ENCODE peak calls at places on chromosomes 4 and X, in six cellular contexts. One of them, this sample, is unnamed.

GRCh38 chr4:173176010-173176409 is 7.4 kb downstream of the GALNT7 start:
- DNase-seq in H1: no peak
- DNase-seq in mesenchymal stem cell: no peak
- DNase-seq in neuronal stem cell: no peak
- DNase-seq in IMR-90: no peak
- DNase-seq in mesendoderm: peak
- DNase-seq in this sample: peak

GRCh38 chr4:164595751-164596150 is 158.2 kb upstream of the SMIM31 start:
- DNase-seq in H1: no peak
- DNase-seq in mesenchymal stem cell: no peak
- DNase-seq in neuronal stem cell: no peak
- DNase-seq in IMR-90: no peak
- DNase-seq in mesendoderm: no peak
- DNase-seq in this sample: peak

GRCh38 chr4:158005021-158005420 is 167.8 kb downstream of the GASK1B start:
- DNase-seq in H1: no peak
- DNase-seq in mesenchymal stem cell: no peak
- DNase-seq in neuronal stem cell: no peak
- DNase-seq in IMR-90: no peak
- DNase-seq in mesendoderm: no peak
- DNase-seq in this sample: no peak

GRCh38 chrX:2691543-2692220 is 587 bp downstream of the CD99 start:
- DNase-seq in H1: no peak
- DNase-seq in mesenchymal stem cell: peak
- DNase-seq in neuronal stem cell: no peak
- DNase-seq in IMR-90: peak
- DNase-seq in mesendoderm: peak
- DNase-seq in this sample: peak

GRCh38 chr4:88017516-88018302 is 10.3 kb downstream of the PKD2 start:
- DNase-seq in H1: no peak
- DNase-seq in mesenchymal stem cell: peak
- DNase-seq in neuronal stem cell: no peak
- DNase-seq in IMR-90: peak
- DNase-seq in mesendoderm: no peak
- DNase-seq in this sample: peak

GRCh38 chr4:120709986-120710385 is 212.5 kb downstream of the PRDM5 start:
- DNase-seq in H1: no peak
- DNase-seq in mesenchymal stem cell: peak
- DNase-seq in neuronal stem cell: no peak
- DNase-seq in IMR-90: peak
- DNase-seq in mesendoderm: no peak
- DNase-seq in this sample: no peak

GRCh38 chr4:156188596-156188995 is 234.9 kb upstream of the CTSO start:
- DNase-seq in H1: no peak
- DNase-seq in mesenchymal stem cell: no peak
- DNase-seq in neuronal stem cell: no peak
- DNase-seq in IMR-90: no peak
- DNase-seq in mesendoderm: no peak
- DNase-seq in this sample: no peak

GRCh38 chr4:6221296-6221850 is 21.0 kb upstream of the JAKMIP1 start:
- DNase-seq in H1: peak
- DNase-seq in mesenchymal stem cell: no peak
- DNase-seq in neuronal stem cell: no peak
- DNase-seq in IMR-90: no peak
- DNase-seq in mesendoderm: peak
- DNase-seq in this sample: no peak

GRCh38 chrX:154098551-154098950 is 1.0 kb upstream of the MECP2 start:
- DNase-seq in H1: no peak
- DNase-seq in mesenchymal stem cell: no peak
- DNase-seq in neuronal stem cell: no peak
- DNase-seq in IMR-90: no peak
- DNase-seq in mesendoderm: no peak
- DNase-seq in this sample: no peak

GRCh38 chrX:154097003-154097596 is 417 bp downstream of the MECP2 start:
- DNase-seq in H1: peak
- DNase-seq in mesenchymal stem cell: peak
- DNase-seq in neuronal stem cell: peak
- DNase-seq in IMR-90: peak
- DNase-seq in mesendoderm: peak
- DNase-seq in this sample: no peak

GRCh38 chrX:154094833-154095232 is 2.7 kb downstream of the MECP2 start:
- DNase-seq in H1: no peak
- DNase-seq in mesenchymal stem cell: no peak
- DNase-seq in neuronal stem cell: no peak
- DNase-seq in IMR-90: no peak
- DNase-seq in mesendoderm: no peak
- DNase-seq in this sample: no peak

GRCh38 chrX:154096140-154097002 is 1.1 kb downstream of the MECP2 start:
- DNase-seq in H1: no peak
- DNase-seq in mesenchymal stem cell: peak
- DNase-seq in neuronal stem cell: no peak
- DNase-seq in IMR-90: peak
- DNase-seq in mesendoderm: no peak
- DNase-seq in this sample: no peak

GRCh38 chrX:154097597-154098541 is at the start of gene MECP2:
- DNase-seq in H1: peak
- DNase-seq in mesenchymal stem cell: peak
- DNase-seq in neuronal stem cell: peak
- DNase-seq in IMR-90: peak
- DNase-seq in mesendoderm: peak
- DNase-seq in this sample: peak
- H3K4me3 ChIP-seq in H1: peak
- H3K4me3 ChIP-seq in mesenchymal stem cell: peak
- H3K4me3 ChIP-seq in neuronal stem cell: peak
- H3K4me3 ChIP-seq in IMR-90: peak
- H3K4me3 ChIP-seq in mesendoderm: peak
- H3K4me3 ChIP-seq in this sample: peak

DNA sequence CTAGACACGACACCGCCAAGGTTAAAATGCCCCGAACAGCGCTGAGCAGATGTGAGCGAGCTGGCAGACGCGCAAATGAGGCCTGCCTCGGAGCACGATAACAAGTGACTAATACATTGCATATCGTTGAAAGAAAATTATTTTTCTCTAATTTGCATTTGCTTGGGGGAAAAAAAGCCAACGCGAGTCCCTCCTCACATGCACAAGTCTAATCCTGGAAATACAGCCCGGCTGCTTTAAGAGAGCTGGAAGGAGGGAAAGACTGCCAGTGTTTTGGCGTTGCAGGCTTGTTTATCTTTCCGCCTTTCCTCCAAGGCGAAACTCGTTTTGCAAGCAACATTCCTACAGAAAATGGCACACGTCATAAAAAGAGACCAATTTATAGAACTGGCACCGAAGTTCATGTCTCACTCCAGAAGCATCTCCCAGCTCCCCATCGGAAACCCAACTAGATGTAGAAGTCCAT is 12.6 kb downstream of the BCOR start:
- DNase-seq in H1: no peak
- DNase-seq in mesenchymal stem cell: peak
- DNase-seq in neuronal stem cell: no peak
- DNase-seq in IMR-90: peak
- DNase-seq in mesendoderm: no peak
- DNase-seq in this sample: peak
- H3K4me2 ChIP-seq in H1: peak
- H3K4me2 ChIP-seq in mesenchymal stem cell: no peak
- H3K4me2 ChIP-seq in neuronal stem cell: no peak
- H3K4me2 ChIP-seq in IMR-90: peak
- H3K4me2 ChIP-seq in mesendoderm: no peak
- H3K4me2 ChIP-seq in this sample: peak

DNA sequence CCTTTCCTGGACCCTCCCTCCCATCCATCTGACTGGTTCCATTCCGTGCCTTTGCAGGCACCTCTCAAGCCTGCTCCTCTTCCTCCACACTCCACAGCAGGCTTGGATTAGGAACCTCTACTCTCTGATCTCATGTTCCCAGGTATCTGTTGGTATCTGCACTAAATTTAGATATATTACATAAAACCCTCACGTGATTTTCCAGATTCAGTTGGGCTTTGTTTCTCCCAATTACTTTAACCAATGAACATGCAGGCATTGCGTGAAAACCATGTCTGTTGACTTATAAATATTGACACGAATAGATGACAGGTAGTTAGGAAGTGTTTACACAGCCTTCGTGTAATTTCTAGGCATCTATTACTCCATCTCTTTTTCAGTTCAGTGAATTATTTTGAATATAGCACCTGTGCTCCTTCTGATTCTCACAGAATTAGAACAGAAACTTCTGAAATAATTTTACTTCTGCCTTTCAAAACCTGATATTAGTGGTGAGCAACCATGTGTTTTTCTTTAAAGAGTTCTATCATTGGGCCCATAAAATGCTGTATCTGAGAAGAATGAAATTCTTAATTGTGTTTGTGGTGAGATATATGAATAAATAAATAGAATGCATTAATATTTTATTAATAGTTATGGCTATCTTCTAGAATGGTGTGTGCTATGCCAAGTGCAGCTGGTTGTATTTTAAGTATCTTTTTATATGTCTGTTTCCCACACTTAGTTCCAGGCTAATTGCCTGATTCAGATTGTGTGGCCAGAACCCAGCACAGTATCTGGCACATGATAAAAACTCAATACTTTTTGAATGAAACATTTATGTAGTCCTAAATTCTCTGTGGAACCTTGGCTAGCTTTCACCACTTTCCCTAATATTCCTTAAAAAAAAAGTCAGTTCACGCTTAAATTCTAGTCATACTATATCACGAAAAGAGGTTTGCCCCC is 304.8 kb downstream of the QDPR start:
- DNase-seq in H1: no peak
- DNase-seq in mesenchymal stem cell: no peak
- DNase-seq in neuronal stem cell: no peak
- DNase-seq in IMR-90: no peak
- DNase-seq in mesendoderm: no peak
- DNase-seq in this sample: no peak
- H2AK5ac ChIP-seq in H1: no peak
- H2AK5ac ChIP-seq in mesenchymal stem cell: no peak
- H2AK5ac ChIP-seq in neuronal stem cell: no peak
- H2AK5ac ChIP-seq in IMR-90: no peak
- H2AK5ac ChIP-seq in mesendoderm: no peak
- H2AK5ac ChIP-seq in this sample: no peak

GRCh38 chr4:101208171-101208570 is 139.2 kb downstream of the PPP3CA start:
- DNase-seq in H1: no peak
- DNase-seq in mesenchymal stem cell: no peak
- DNase-seq in neuronal stem cell: no peak
- DNase-seq in IMR-90: no peak
- DNase-seq in mesendoderm: no peak
- DNase-seq in this sample: no peak
- H3K4me3 ChIP-seq in H1: no peak
- H3K4me3 ChIP-seq in mesenchymal stem cell: no peak
- H3K4me3 ChIP-seq in neuronal stem cell: no peak
- H3K4me3 ChIP-seq in IMR-90: no peak
- H3K4me3 ChIP-seq in mesendoderm: no peak
- H3K4me3 ChIP-seq in this sample: no peak

DNA sequence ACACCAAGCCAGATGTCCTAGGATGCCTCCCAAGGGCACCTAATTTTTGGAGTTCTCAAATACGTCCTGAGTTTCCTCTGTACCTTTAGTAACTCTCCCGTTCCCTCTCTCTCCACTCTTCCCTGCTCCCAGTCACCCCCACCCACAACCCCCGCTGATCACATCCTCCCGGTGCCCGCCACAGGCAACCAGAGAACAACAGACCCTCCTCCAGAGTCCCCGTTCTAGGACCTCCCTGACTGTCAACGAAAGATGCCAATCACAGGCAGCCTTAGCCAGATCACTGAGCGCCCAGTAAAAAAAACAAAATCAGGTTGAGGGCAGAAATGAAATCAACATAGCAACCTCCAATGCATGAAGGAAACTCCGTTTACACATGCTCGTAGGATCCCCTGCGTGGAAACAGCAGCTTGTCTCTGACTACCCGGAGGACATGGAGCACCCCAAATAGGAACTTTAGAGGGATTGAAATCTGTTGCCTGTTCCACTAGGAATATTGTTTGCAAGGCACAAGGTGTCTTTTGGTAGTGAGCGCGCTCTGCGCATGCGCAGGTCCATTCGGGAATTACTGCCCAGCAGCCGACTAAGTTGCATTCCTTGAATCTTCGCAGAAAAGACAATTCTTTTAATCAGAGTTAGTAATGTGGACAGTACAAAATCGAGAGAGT is at the start of gene GABRB1:
- DNase-seq in H1: peak
- DNase-seq in mesenchymal stem cell: peak
- DNase-seq in neuronal stem cell: peak
- DNase-seq in IMR-90: peak
- DNase-seq in mesendoderm: peak
- DNase-seq in this sample: peak
- H3K4me2 ChIP-seq in H1: peak
- H3K4me2 ChIP-seq in mesenchymal stem cell: peak
- H3K4me2 ChIP-seq in neuronal stem cell: peak
- H3K4me2 ChIP-seq in IMR-90: peak
- H3K4me2 ChIP-seq in mesendoderm: peak
- H3K4me2 ChIP-seq in this sample: peak

GRCh38 chr4:182240161-182241130 is 2.8 kb upstream of the TENM3 start:
- DNase-seq in H1: no peak
- DNase-seq in mesenchymal stem cell: peak
- DNase-seq in neuronal stem cell: no peak
- DNase-seq in IMR-90: peak
- DNase-seq in mesendoderm: peak
- DNase-seq in this sample: peak
- H2AK5ac ChIP-seq in H1: peak
- H2AK5ac ChIP-seq in mesenchymal stem cell: peak
- H2AK5ac ChIP-seq in neuronal stem cell: no peak
- H2AK5ac ChIP-seq in IMR-90: peak
- H2AK5ac ChIP-seq in mesendoderm: peak
- H2AK5ac ChIP-seq in this sample: peak